ENCODE peak calls at places on chromosome 7, in eight cellular contexts. One of them, this sample, is unnamed.

GRCh38 chr7:43838201-43838659 is 31.1 kb downstream of the MRPS24 start:
- DNase-seq in HTR-8/SVneo: no peak
- DNase-seq in activated T-helper 1 cell treated with anti-CD3 and anti-CD28 coated beads, Interleukin-12 subunit alpha, Interleukin-12 subunit beta, Interleukin-2, Interleukin-4 antibody, amounts not matched to agents 30 ng/mL and 10 ng/mL and 1 ng/mL, durations not matched to agents 14 hours and 24 hours and 36 hours: no peak
- DNase-seq in left cardiac atrium: no peak
- DNase-seq in activated naive CD4-positive, alpha-beta T cell treated with anti-CD3 and anti-CD28 coated beads, Interleukin-2, amount 10 ng/mL, durations not matched to agents 7 days and 5 days: no peak
- DNase-seq in GM06990: no peak
- DNase-seq in adrenal gland: no peak
- DNase-seq in stimulated activated CD4-positive, alpha-beta T cell treated with anti-CD3 and anti-CD28 coated beads, Interleukin-4, amount 100 ng/mL, for 48 hours: no peak
- DNase-seq in this sample: no peak

GRCh38 chr7:47931005-47931787 is 17.1 kb downstream of the PKD1L1 start:
- DNase-seq in HTR-8/SVneo: no peak
- DNase-seq in activated T-helper 1 cell treated with anti-CD3 and anti-CD28 coated beads, Interleukin-12 subunit alpha, Interleukin-12 subunit beta, Interleukin-2, Interleukin-4 antibody, amounts not matched to agents 30 ng/mL and 10 ng/mL and 1 ng/mL, durations not matched to agents 14 hours and 24 hours and 36 hours: no peak
- DNase-seq in left cardiac atrium: no peak
- DNase-seq in activated naive CD4-positive, alpha-beta T cell treated with anti-CD3 and anti-CD28 coated beads, Interleukin-2, amount 10 ng/mL, durations not matched to agents 7 days and 5 days: no peak
- DNase-seq in GM06990: no peak
- DNase-seq in adrenal gland: no peak
- DNase-seq in stimulated activated CD4-positive, alpha-beta T cell treated with anti-CD3 and anti-CD28 coated beads, Interleukin-4, amount 100 ng/mL, for 48 hours: no peak
- DNase-seq in this sample: no peak

GRCh38 chr7:155667241-155667849 is 22.9 kb downstream of the RBM33 start:
- DNase-seq in HTR-8/SVneo: no peak
- DNase-seq in activated T-helper 1 cell treated with anti-CD3 and anti-CD28 coated beads, Interleukin-12 subunit alpha, Interleukin-12 subunit beta, Interleukin-2, Interleukin-4 antibody, amounts not matched to agents 30 ng/mL and 10 ng/mL and 1 ng/mL, durations not matched to agents 14 hours and 24 hours and 36 hours: no peak
- DNase-seq in left cardiac atrium: no peak
- DNase-seq in activated naive CD4-positive, alpha-beta T cell treated with anti-CD3 and anti-CD28 coated beads, Interleukin-2, amount 10 ng/mL, durations not matched to agents 7 days and 5 days: no peak
- DNase-seq in GM06990: no peak
- DNase-seq in adrenal gland: no peak
- DNase-seq in stimulated activated CD4-positive, alpha-beta T cell treated with anti-CD3 and anti-CD28 coated beads, Interleukin-4, amount 100 ng/mL, for 48 hours: no peak
- DNase-seq in this sample: no peak

GRCh38 chr7:101746311-101746710 is 71.1 kb upstream of the CUX1 start:
- DNase-seq in HTR-8/SVneo: no peak
- DNase-seq in activated T-helper 1 cell treated with anti-CD3 and anti-CD28 coated beads, Interleukin-12 subunit alpha, Interleukin-12 subunit beta, Interleukin-2, Interleukin-4 antibody, amounts not matched to agents 30 ng/mL and 10 ng/mL and 1 ng/mL, durations not matched to agents 14 hours and 24 hours and 36 hours: no peak
- DNase-seq in left cardiac atrium: no peak
- DNase-seq in activated naive CD4-positive, alpha-beta T cell treated with anti-CD3 and anti-CD28 coated beads, Interleukin-2, amount 10 ng/mL, durations not matched to agents 7 days and 5 days: no peak
- DNase-seq in GM06990: peak
- DNase-seq in adrenal gland: no peak
- DNase-seq in stimulated activated CD4-positive, alpha-beta T cell treated with anti-CD3 and anti-CD28 coated beads, Interleukin-4, amount 100 ng/mL, for 48 hours: no peak
- DNase-seq in this sample: no peak

GRCh38 chr7:81415181-81415580 is 354.7 kb downstream of the HGF start:
- DNase-seq in HTR-8/SVneo: no peak
- DNase-seq in activated T-helper 1 cell treated with anti-CD3 and anti-CD28 coated beads, Interleukin-12 subunit alpha, Interleukin-12 subunit beta, Interleukin-2, Interleukin-4 antibody, amounts not matched to agents 30 ng/mL and 10 ng/mL and 1 ng/mL, durations not matched to agents 14 hours and 24 hours and 36 hours: no peak
- DNase-seq in left cardiac atrium: no peak
- DNase-seq in activated naive CD4-positive, alpha-beta T cell treated with anti-CD3 and anti-CD28 coated beads, Interleukin-2, amount 10 ng/mL, durations not matched to agents 7 days and 5 days: no peak
- DNase-seq in GM06990: no peak
- DNase-seq in adrenal gland: no peak
- DNase-seq in stimulated activated CD4-positive, alpha-beta T cell treated with anti-CD3 and anti-CD28 coated beads, Interleukin-4, amount 100 ng/mL, for 48 hours: no peak
- DNase-seq in this sample: peak

GRCh38 chr7:44293561-44294324 is 31.7 kb downstream of the CAMK2B start:
- DNase-seq in HTR-8/SVneo: no peak
- DNase-seq in activated T-helper 1 cell treated with anti-CD3 and anti-CD28 coated beads, Interleukin-12 subunit alpha, Interleukin-12 subunit beta, Interleukin-2, Interleukin-4 antibody, amounts not matched to agents 30 ng/mL and 10 ng/mL and 1 ng/mL, durations not matched to agents 14 hours and 24 hours and 36 hours: no peak
- DNase-seq in left cardiac atrium: peak
- DNase-seq in activated naive CD4-positive, alpha-beta T cell treated with anti-CD3 and anti-CD28 coated beads, Interleukin-2, amount 10 ng/mL, durations not matched to agents 7 days and 5 days: peak
- DNase-seq in GM06990: no peak
- DNase-seq in adrenal gland: peak
- DNase-seq in stimulated activated CD4-positive, alpha-beta T cell treated with anti-CD3 and anti-CD28 coated beads, Interleukin-4, amount 100 ng/mL, for 48 hours: no peak
- DNase-seq in this sample: no peak

GRCh38 chr7:25009271-25009670 is 29.3 kb upstream of the OSBPL3 start:
- DNase-seq in HTR-8/SVneo: no peak
- DNase-seq in activated T-helper 1 cell treated with anti-CD3 and anti-CD28 coated beads, Interleukin-12 subunit alpha, Interleukin-12 subunit beta, Interleukin-2, Interleukin-4 antibody, amounts not matched to agents 30 ng/mL and 10 ng/mL and 1 ng/mL, durations not matched to agents 14 hours and 24 hours and 36 hours: no peak
- DNase-seq in left cardiac atrium: no peak
- DNase-seq in activated naive CD4-positive, alpha-beta T cell treated with anti-CD3 and anti-CD28 coated beads, Interleukin-2, amount 10 ng/mL, durations not matched to agents 7 days and 5 days: no peak
- DNase-seq in GM06990: no peak
- DNase-seq in adrenal gland: no peak
- DNase-seq in stimulated activated CD4-positive, alpha-beta T cell treated with anti-CD3 and anti-CD28 coated beads, Interleukin-4, amount 100 ng/mL, for 48 hours: no peak
- DNase-seq in this sample: no peak

GRCh38 chr7:95718556-95719410 is 53.6 kb upstream of the DYNC1I1 start:
- DNase-seq in HTR-8/SVneo: peak
- DNase-seq in activated T-helper 1 cell treated with anti-CD3 and anti-CD28 coated beads, Interleukin-12 subunit alpha, Interleukin-12 subunit beta, Interleukin-2, Interleukin-4 antibody, amounts not matched to agents 30 ng/mL and 10 ng/mL and 1 ng/mL, durations not matched to agents 14 hours and 24 hours and 36 hours: no peak
- DNase-seq in left cardiac atrium: no peak
- DNase-seq in activated naive CD4-positive, alpha-beta T cell treated with anti-CD3 and anti-CD28 coated beads, Interleukin-2, amount 10 ng/mL, durations not matched to agents 7 days and 5 days: no peak
- DNase-seq in GM06990: no peak
- DNase-seq in adrenal gland: no peak
- DNase-seq in stimulated activated CD4-positive, alpha-beta T cell treated with anti-CD3 and anti-CD28 coated beads, Interleukin-4, amount 100 ng/mL, for 48 hours: no peak
- DNase-seq in this sample: peak

GRCh38 chr7:78716876-78717275 is 736.6 kb downstream of the MAGI2 start:
- DNase-seq in HTR-8/SVneo: no peak
- DNase-seq in activated T-helper 1 cell treated with anti-CD3 and anti-CD28 coated beads, Interleukin-12 subunit alpha, Interleukin-12 subunit beta, Interleukin-2, Interleukin-4 antibody, amounts not matched to agents 30 ng/mL and 10 ng/mL and 1 ng/mL, durations not matched to agents 14 hours and 24 hours and 36 hours: no peak
- DNase-seq in left cardiac atrium: no peak
- DNase-seq in activated naive CD4-positive, alpha-beta T cell treated with anti-CD3 and anti-CD28 coated beads, Interleukin-2, amount 10 ng/mL, durations not matched to agents 7 days and 5 days: no peak
- DNase-seq in GM06990: no peak
- DNase-seq in adrenal gland: no peak
- DNase-seq in stimulated activated CD4-positive, alpha-beta T cell treated with anti-CD3 and anti-CD28 coated beads, Interleukin-4, amount 100 ng/mL, for 48 hours: no peak
- DNase-seq in this sample: no peak

GRCh38 chr7:38186593-38187314 is 8.7 kb downstream of the STARD3NL start:
- DNase-seq in HTR-8/SVneo: peak
- DNase-seq in activated T-helper 1 cell treated with anti-CD3 and anti-CD28 coated beads, Interleukin-12 subunit alpha, Interleukin-12 subunit beta, Interleukin-2, Interleukin-4 antibody, amounts not matched to agents 30 ng/mL and 10 ng/mL and 1 ng/mL, durations not matched to agents 14 hours and 24 hours and 36 hours: no peak
- DNase-seq in left cardiac atrium: no peak
- DNase-seq in activated naive CD4-positive, alpha-beta T cell treated with anti-CD3 and anti-CD28 coated beads, Interleukin-2, amount 10 ng/mL, durations not matched to agents 7 days and 5 days: no peak
- DNase-seq in GM06990: no peak
- DNase-seq in adrenal gland: no peak
- DNase-seq in stimulated activated CD4-positive, alpha-beta T cell treated with anti-CD3 and anti-CD28 coated beads, Interleukin-4, amount 100 ng/mL, for 48 hours: no peak
- DNase-seq in this sample: no peak

GRCh38 chr7:101308245-101309085 is 13.1 kb downstream of the IFT22 start:
- DNase-seq in HTR-8/SVneo: peak
- DNase-seq in activated T-helper 1 cell treated with anti-CD3 and anti-CD28 coated beads, Interleukin-12 subunit alpha, Interleukin-12 subunit beta, Interleukin-2, Interleukin-4 antibody, amounts not matched to agents 30 ng/mL and 10 ng/mL and 1 ng/mL, durations not matched to agents 14 hours and 24 hours and 36 hours: peak
- DNase-seq in left cardiac atrium: peak
- DNase-seq in activated naive CD4-positive, alpha-beta T cell treated with anti-CD3 and anti-CD28 coated beads, Interleukin-2, amount 10 ng/mL, durations not matched to agents 7 days and 5 days: peak
- DNase-seq in GM06990: peak
- DNase-seq in adrenal gland: peak
- DNase-seq in stimulated activated CD4-positive, alpha-beta T cell treated with anti-CD3 and anti-CD28 coated beads, Interleukin-4, amount 100 ng/mL, for 48 hours: peak
- DNase-seq in this sample: no peak

GRCh38 chr7:90580051-90580450 is 16.1 kb upstream of the CDK14 start:
- DNase-seq in HTR-8/SVneo: no peak
- DNase-seq in activated T-helper 1 cell treated with anti-CD3 and anti-CD28 coated beads, Interleukin-12 subunit alpha, Interleukin-12 subunit beta, Interleukin-2, Interleukin-4 antibody, amounts not matched to agents 30 ng/mL and 10 ng/mL and 1 ng/mL, durations not matched to agents 14 hours and 24 hours and 36 hours: no peak
- DNase-seq in left cardiac atrium: no peak
- DNase-seq in activated naive CD4-positive, alpha-beta T cell treated with anti-CD3 and anti-CD28 coated beads, Interleukin-2, amount 10 ng/mL, durations not matched to agents 7 days and 5 days: no peak
- DNase-seq in GM06990: no peak
- DNase-seq in adrenal gland: no peak
- DNase-seq in stimulated activated CD4-positive, alpha-beta T cell treated with anti-CD3 and anti-CD28 coated beads, Interleukin-4, amount 100 ng/mL, for 48 hours: no peak
- DNase-seq in this sample: no peak

GRCh38 chr7:22202141-22202540 is 154.8 kb downstream of the RAPGEF5 start:
- DNase-seq in HTR-8/SVneo: no peak
- DNase-seq in activated T-helper 1 cell treated with anti-CD3 and anti-CD28 coated beads, Interleukin-12 subunit alpha, Interleukin-12 subunit beta, Interleukin-2, Interleukin-4 antibody, amounts not matched to agents 30 ng/mL and 10 ng/mL and 1 ng/mL, durations not matched to agents 14 hours and 24 hours and 36 hours: no peak
- DNase-seq in left cardiac atrium: no peak
- DNase-seq in activated naive CD4-positive, alpha-beta T cell treated with anti-CD3 and anti-CD28 coated beads, Interleukin-2, amount 10 ng/mL, durations not matched to agents 7 days and 5 days: no peak
- DNase-seq in GM06990: no peak
- DNase-seq in adrenal gland: peak
- DNase-seq in stimulated activated CD4-positive, alpha-beta T cell treated with anti-CD3 and anti-CD28 coated beads, Interleukin-4, amount 100 ng/mL, for 48 hours: no peak
- DNase-seq in this sample: no peak

GRCh38 chr7:140597425-140597949 is 43.1 kb downstream of the DENND2A start:
- DNase-seq in HTR-8/SVneo: no peak
- DNase-seq in activated T-helper 1 cell treated with anti-CD3 and anti-CD28 coated beads, Interleukin-12 subunit alpha, Interleukin-12 subunit beta, Interleukin-2, Interleukin-4 antibody, amounts not matched to agents 30 ng/mL and 10 ng/mL and 1 ng/mL, durations not matched to agents 14 hours and 24 hours and 36 hours: no peak
- DNase-seq in left cardiac atrium: peak
- DNase-seq in activated naive CD4-positive, alpha-beta T cell treated with anti-CD3 and anti-CD28 coated beads, Interleukin-2, amount 10 ng/mL, durations not matched to agents 7 days and 5 days: no peak
- DNase-seq in GM06990: no peak
- DNase-seq in adrenal gland: no peak
- DNase-seq in stimulated activated CD4-positive, alpha-beta T cell treated with anti-CD3 and anti-CD28 coated beads, Interleukin-4, amount 100 ng/mL, for 48 hours: no peak
- DNase-seq in this sample: no peak

GRCh38 chr7:50696810-50697582 is 85.7 kb downstream of the GRB10 start:
- DNase-seq in HTR-8/SVneo: no peak
- DNase-seq in activated T-helper 1 cell treated with anti-CD3 and anti-CD28 coated beads, Interleukin-12 subunit alpha, Interleukin-12 subunit beta, Interleukin-2, Interleukin-4 antibody, amounts not matched to agents 30 ng/mL and 10 ng/mL and 1 ng/mL, durations not matched to agents 14 hours and 24 hours and 36 hours: no peak
- DNase-seq in left cardiac atrium: no peak
- DNase-seq in activated naive CD4-positive, alpha-beta T cell treated with anti-CD3 and anti-CD28 coated beads, Interleukin-2, amount 10 ng/mL, durations not matched to agents 7 days and 5 days: peak
- DNase-seq in GM06990: no peak
- DNase-seq in adrenal gland: no peak
- DNase-seq in stimulated activated CD4-positive, alpha-beta T cell treated with anti-CD3 and anti-CD28 coated beads, Interleukin-4, amount 100 ng/mL, for 48 hours: no peak
- DNase-seq in this sample: peak

GRCh38 chr7:142925413-142925812 is 8.1 kb downstream of the TRPV5 start:
- DNase-seq in HTR-8/SVneo: no peak
- DNase-seq in activated T-helper 1 cell treated with anti-CD3 and anti-CD28 coated beads, Interleukin-12 subunit alpha, Interleukin-12 subunit beta, Interleukin-2, Interleukin-4 antibody, amounts not matched to agents 30 ng/mL and 10 ng/mL and 1 ng/mL, durations not matched to agents 14 hours and 24 hours and 36 hours: no peak
- DNase-seq in left cardiac atrium: no peak
- DNase-seq in activated naive CD4-positive, alpha-beta T cell treated with anti-CD3 and anti-CD28 coated beads, Interleukin-2, amount 10 ng/mL, durations not matched to agents 7 days and 5 days: peak
- DNase-seq in GM06990: no peak
- DNase-seq in adrenal gland: no peak
- DNase-seq in stimulated activated CD4-positive, alpha-beta T cell treated with anti-CD3 and anti-CD28 coated beads, Interleukin-4, amount 100 ng/mL, for 48 hours: no peak
- DNase-seq in this sample: no peak

GRCh38 chr7:2666588-2667250 is 21.3 kb upstream of the AMZ1 start:
- DNase-seq in HTR-8/SVneo: no peak
- DNase-seq in activated T-helper 1 cell treated with anti-CD3 and anti-CD28 coated beads, Interleukin-12 subunit alpha, Interleukin-12 subunit beta, Interleukin-2, Interleukin-4 antibody, amounts not matched to agents 30 ng/mL and 10 ng/mL and 1 ng/mL, durations not matched to agents 14 hours and 24 hours and 36 hours: no peak
- DNase-seq in left cardiac atrium: no peak
- DNase-seq in activated naive CD4-positive, alpha-beta T cell treated with anti-CD3 and anti-CD28 coated beads, Interleukin-2, amount 10 ng/mL, durations not matched to agents 7 days and 5 days: no peak
- DNase-seq in GM06990: no peak
- DNase-seq in adrenal gland: no peak
- DNase-seq in stimulated activated CD4-positive, alpha-beta T cell treated with anti-CD3 and anti-CD28 coated beads, Interleukin-4, amount 100 ng/mL, for 48 hours: no peak
- DNase-seq in this sample: peak

GRCh38 chr7:92880212-92881090 is 44.1 kb upstream of the CDK6 start:
- DNase-seq in HTR-8/SVneo: peak
- DNase-seq in activated T-helper 1 cell treated with anti-CD3 and anti-CD28 coated beads, Interleukin-12 subunit alpha, Interleukin-12 subunit beta, Interleukin-2, Interleukin-4 antibody, amounts not matched to agents 30 ng/mL and 10 ng/mL and 1 ng/mL, durations not matched to agents 14 hours and 24 hours and 36 hours: no peak
- DNase-seq in left cardiac atrium: no peak
- DNase-seq in activated naive CD4-positive, alpha-beta T cell treated with anti-CD3 and anti-CD28 coated beads, Interleukin-2, amount 10 ng/mL, durations not matched to agents 7 days and 5 days: no peak
- DNase-seq in GM06990: no peak
- DNase-seq in adrenal gland: no peak
- DNase-seq in stimulated activated CD4-positive, alpha-beta T cell treated with anti-CD3 and anti-CD28 coated beads, Interleukin-4, amount 100 ng/mL, for 48 hours: no peak
- DNase-seq in this sample: peak

GRCh38 chr7:5750026-5750425 is 31.4 kb downstream of the RNF216 start:
- DNase-seq in HTR-8/SVneo: no peak
- DNase-seq in activated T-helper 1 cell treated with anti-CD3 and anti-CD28 coated beads, Interleukin-12 subunit alpha, Interleukin-12 subunit beta, Interleukin-2, Interleukin-4 antibody, amounts not matched to agents 30 ng/mL and 10 ng/mL and 1 ng/mL, durations not matched to agents 14 hours and 24 hours and 36 hours: no peak
- DNase-seq in left cardiac atrium: no peak
- DNase-seq in activated naive CD4-positive, alpha-beta T cell treated with anti-CD3 and anti-CD28 coated beads, Interleukin-2, amount 10 ng/mL, durations not matched to agents 7 days and 5 days: no peak
- DNase-seq in GM06990: no peak
- DNase-seq in adrenal gland: no peak
- DNase-seq in stimulated activated CD4-positive, alpha-beta T cell treated with anti-CD3 and anti-CD28 coated beads, Interleukin-4, amount 100 ng/mL, for 48 hours: no peak
- DNase-seq in this sample: no peak

GRCh38 chr7:143379607-143380263 is 1.4 kb upstream of the ZYX start:
- DNase-seq in HTR-8/SVneo: no peak
- DNase-seq in activated T-helper 1 cell treated with anti-CD3 and anti-CD28 coated beads, Interleukin-12 subunit alpha, Interleukin-12 subunit beta, Interleukin-2, Interleukin-4 antibody, amounts not matched to agents 30 ng/mL and 10 ng/mL and 1 ng/mL, durations not matched to agents 14 hours and 24 hours and 36 hours: no peak
- DNase-seq in left cardiac atrium: no peak
- DNase-seq in activated naive CD4-positive, alpha-beta T cell treated with anti-CD3 and anti-CD28 coated beads, Interleukin-2, amount 10 ng/mL, durations not matched to agents 7 days and 5 days: no peak
- DNase-seq in GM06990: no peak
- DNase-seq in adrenal gland: no peak
- DNase-seq in stimulated activated CD4-positive, alpha-beta T cell treated with anti-CD3 and anti-CD28 coated beads, Interleukin-4, amount 100 ng/mL, for 48 hours: no peak
- DNase-seq in this sample: no peak

GRCh38 chr7:28700790-28701203 is 257.3 kb downstream of the TRIL start:
- DNase-seq in HTR-8/SVneo: no peak
- DNase-seq in activated T-helper 1 cell treated with anti-CD3 and anti-CD28 coated beads, Interleukin-12 subunit alpha, Interleukin-12 subunit beta, Interleukin-2, Interleukin-4 antibody, amounts not matched to agents 30 ng/mL and 10 ng/mL and 1 ng/mL, durations not matched to agents 14 hours and 24 hours and 36 hours: no peak
- DNase-seq in left cardiac atrium: no peak
- DNase-seq in activated naive CD4-positive, alpha-beta T cell treated with anti-CD3 and anti-CD28 coated beads, Interleukin-2, amount 10 ng/mL, durations not matched to agents 7 days and 5 days: no peak
- DNase-seq in GM06990: no peak
- DNase-seq in adrenal gland: no peak
- DNase-seq in stimulated activated CD4-positive, alpha-beta T cell treated with anti-CD3 and anti-CD28 coated beads, Interleukin-4, amount 100 ng/mL, for 48 hours: no peak
- DNase-seq in this sample: no peak

GRCh38 chr7:1169409-1170368 is 9.7 kb upstream of the ZFAND2A start:
- DNase-seq in HTR-8/SVneo: no peak
- DNase-seq in activated T-helper 1 cell treated with anti-CD3 and anti-CD28 coated beads, Interleukin-12 subunit alpha, Interleukin-12 subunit beta, Interleukin-2, Interleukin-4 antibody, amounts not matched to agents 30 ng/mL and 10 ng/mL and 1 ng/mL, durations not matched to agents 14 hours and 24 hours and 36 hours: peak
- DNase-seq in left cardiac atrium: peak
- DNase-seq in activated naive CD4-positive, alpha-beta T cell treated with anti-CD3 and anti-CD28 coated beads, Interleukin-2, amount 10 ng/mL, durations not matched to agents 7 days and 5 days: peak
- DNase-seq in GM06990: peak
- DNase-seq in adrenal gland: peak
- DNase-seq in stimulated activated CD4-positive, alpha-beta T cell treated with anti-CD3 and anti-CD28 coated beads, Interleukin-4, amount 100 ng/mL, for 48 hours: peak
- DNase-seq in this sample: peak

GRCh38 chr7:52254396-52255025 is 780.9 kb upstream of the POM121L12 start:
- DNase-seq in HTR-8/SVneo: no peak
- DNase-seq in activated T-helper 1 cell treated with anti-CD3 and anti-CD28 coated beads, Interleukin-12 subunit alpha, Interleukin-12 subunit beta, Interleukin-2, Interleukin-4 antibody, amounts not matched to agents 30 ng/mL and 10 ng/mL and 1 ng/mL, durations not matched to agents 14 hours and 24 hours and 36 hours: no peak
- DNase-seq in left cardiac atrium: no peak
- DNase-seq in activated naive CD4-positive, alpha-beta T cell treated with anti-CD3 and anti-CD28 coated beads, Interleukin-2, amount 10 ng/mL, durations not matched to agents 7 days and 5 days: no peak
- DNase-seq in GM06990: no peak
- DNase-seq in adrenal gland: no peak
- DNase-seq in stimulated activated CD4-positive, alpha-beta T cell treated with anti-CD3 and anti-CD28 coated beads, Interleukin-4, amount 100 ng/mL, for 48 hours: no peak
- DNase-seq in this sample: no peak

GRCh38 chr7:151683615-151684407 is 164.1 kb upstream of the RHEB start:
- DNase-seq in HTR-8/SVneo: no peak
- DNase-seq in activated T-helper 1 cell treated with anti-CD3 and anti-CD28 coated beads, Interleukin-12 subunit alpha, Interleukin-12 subunit beta, Interleukin-2, Interleukin-4 antibody, amounts not matched to agents 30 ng/mL and 10 ng/mL and 1 ng/mL, durations not matched to agents 14 hours and 24 hours and 36 hours: no peak
- DNase-seq in left cardiac atrium: no peak
- DNase-seq in activated naive CD4-positive, alpha-beta T cell treated with anti-CD3 and anti-CD28 coated beads, Interleukin-2, amount 10 ng/mL, durations not matched to agents 7 days and 5 days: no peak
- DNase-seq in GM06990: no peak
- DNase-seq in adrenal gland: no peak
- DNase-seq in stimulated activated CD4-positive, alpha-beta T cell treated with anti-CD3 and anti-CD28 coated beads, Interleukin-4, amount 100 ng/mL, for 48 hours: no peak
- DNase-seq in this sample: no peak

GRCh38 chr7:48426966-48427555 is 255.8 kb downstream of the ABCA13 start:
- DNase-seq in HTR-8/SVneo: peak
- DNase-seq in activated T-helper 1 cell treated with anti-CD3 and anti-CD28 coated beads, Interleukin-12 subunit alpha, Interleukin-12 subunit beta, Interleukin-2, Interleukin-4 antibody, amounts not matched to agents 30 ng/mL and 10 ng/mL and 1 ng/mL, durations not matched to agents 14 hours and 24 hours and 36 hours: no peak
- DNase-seq in left cardiac atrium: no peak
- DNase-seq in activated naive CD4-positive, alpha-beta T cell treated with anti-CD3 and anti-CD28 coated beads, Interleukin-2, amount 10 ng/mL, durations not matched to agents 7 days and 5 days: no peak
- DNase-seq in GM06990: no peak
- DNase-seq in adrenal gland: no peak
- DNase-seq in stimulated activated CD4-positive, alpha-beta T cell treated with anti-CD3 and anti-CD28 coated beads, Interleukin-4, amount 100 ng/mL, for 48 hours: no peak
- DNase-seq in this sample: no peak

This sample was measured in dermis microvascular lymphatic vessel endothelial cell.